ENCODE peak calls at places on chromosomes 4 and X, in four cellular contexts. I is WERI-Rb-1, K is AG09319, N is dorsolateral prefrontal cortex. F is an unnamed sample.
A peak's percentile ranks its signal among the peaks of the same experiment; 100 is the strongest.

GRCh38 chrX:138771042-138771441 is 59.5 kb upstream of the FGF13 start:
- DNase-seq in I (no peak), K (no peak), N (no peak), F (no peak)

GRCh38 chr4:31089815-31090214 is 369.6 kb downstream of the PCDH7 start:
- DNase-seq in I (no peak), K (no peak), N (no peak), F (no peak)

GRCh38 chr4:184099541-184099966 is 118.1 kb downstream of the ENPP6 start:
- DNase-seq in I (peak; percentile 56), K (no peak), N (peak; percentile 68), F (no peak)

GRCh38 chr4:21046121-21046520 is 345.9 kb downstream of the PACRGL start:
- DNase-seq in I (no peak), K (no peak), N (no peak), F (no peak)

GRCh38 chr4:176469546-176469945 is 149.8 kb downstream of the SPCS3 start:
- DNase-seq in I (no peak), K (no peak), N (no peak), F (no peak)

GRCh38 chrX:132041016-132041415 is 17.9 kb downstream of the STK26 start:
- DNase-seq in I (no peak), K (no peak), N (no peak), F (no peak)

GRCh38 chrX:105307762-105308161 is 87.3 kb upstream of the TEX13A start:
- DNase-seq in I (no peak), K (no peak), N (no peak), F (no peak)

GRCh38 chr4:101348367-101348827 is 1.1 kb upstream of the PPP3CA start:
- DNase-seq in I (no peak), K (no peak), N (peak; percentile 43), F (peak; percentile 84)

GRCh38 chr4:1315838-1316536 is 26.3 kb downstream of the MAEA start:
- DNase-seq in I (no peak), K (no peak), N (no peak), F (no peak)

GRCh38 chrX:38206542-38206941 is 14.1 kb downstream of the SRPX start:
- DNase-seq in I (no peak), K (no peak), N (no peak), F (no peak)

GRCh38 chr4:185700048-185700447 is 111.9 kb downstream of the SORBS2 start:
- DNase-seq in I (no peak), K (no peak), N (no peak), F (no peak)

GRCh38 chr4:111510535-111510934 is 634.7 kb upstream of the FAM241A start:
- DNase-seq in I (no peak), K (no peak), N (no peak), F (no peak)

GRCh38 chr4:89837385-89837995 is 529 bp upstream of the SNCA start:
- DNase-seq in I (peak; percentile 65), K (no peak), N (peak; percentile 32), F (no peak)

GRCh38 chrX:103919336-103919682 is 43.1 kb upstream of the TMSB15B start:
- DNase-seq in I (peak; percentile 28), K (no peak), N (no peak), F (no peak)

DNA sequence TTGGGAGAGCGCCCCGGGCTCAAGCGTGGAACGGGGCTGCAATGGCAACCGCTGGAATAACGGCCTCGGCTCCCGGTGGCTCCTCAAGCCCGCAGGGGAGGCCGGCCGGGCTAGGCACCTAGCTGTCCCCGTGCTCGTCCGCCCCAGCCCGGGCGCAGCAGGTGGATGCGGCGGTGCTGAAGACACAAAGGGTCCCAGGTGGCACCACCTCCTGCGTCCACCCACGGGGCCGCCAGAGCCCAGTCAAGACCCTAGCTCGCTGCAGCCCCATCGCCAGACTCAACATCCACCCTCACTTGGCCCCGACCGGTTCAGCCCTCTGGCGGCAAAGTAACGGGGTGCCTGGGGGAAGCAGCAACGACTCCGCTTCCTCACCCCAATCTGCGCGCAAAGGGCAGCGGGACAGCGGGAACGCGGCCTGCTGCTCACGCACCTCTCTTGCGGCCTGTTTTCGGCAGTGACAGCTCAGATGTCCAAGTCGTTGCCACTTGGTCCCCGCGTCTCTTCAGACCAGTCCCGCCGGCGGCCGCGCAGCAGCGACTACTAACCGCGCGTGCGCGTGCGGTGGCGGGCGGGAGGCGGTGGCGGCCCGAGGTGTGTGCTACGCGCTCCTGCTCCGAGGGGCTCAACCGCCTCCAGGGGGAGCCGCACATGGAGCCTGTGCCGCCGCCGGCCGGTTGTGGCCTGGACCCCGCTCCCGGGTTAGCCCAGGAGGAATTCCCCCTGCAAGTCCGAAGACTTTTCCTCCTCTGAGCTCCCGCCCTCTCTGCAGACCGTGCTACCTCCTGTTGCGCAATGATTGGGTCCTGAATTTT is at the start of gene CLGN:
- DNase-seq in I (peak; percentile 96), K (no peak), N (peak; percentile 54), F (peak; percentile 88)
- TF ChIP-seq CTCF in I (peak; percentile 78), K (peak; percentile 39), N (peak; percentile 26), F (peak; percentile 57)

DNA sequence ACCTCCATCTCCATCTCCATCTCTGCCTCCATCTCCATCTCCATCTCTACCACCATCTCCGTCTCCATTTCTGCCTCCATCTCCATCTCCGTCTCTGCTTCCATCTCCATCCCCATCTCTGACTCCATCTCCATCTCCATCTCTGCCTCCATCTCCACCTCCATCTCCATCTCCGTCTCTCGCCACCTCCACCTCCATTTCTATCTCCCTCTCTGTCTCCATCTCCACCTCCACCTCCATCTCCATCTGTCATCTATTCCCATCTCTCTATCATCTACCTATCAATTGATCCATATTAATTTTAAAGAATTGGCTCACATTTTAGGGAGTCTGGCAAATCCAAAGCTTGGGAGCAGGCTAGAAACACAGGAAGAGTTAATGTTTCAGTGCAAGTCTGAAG is 39.6 kb upstream of the CHRNA9 start:
- DNase-seq in I (no peak), K (no peak), N (no peak), F (no peak)
- TF ChIP-seq CTCF in I (no peak), K (no peak), N (no peak), F (no peak)

GRCh38 chr4:2958446-2958845 is 4.8 kb downstream of the NOP14 start:
- DNase-seq in I (no peak), K (no peak), N (no peak), F (no peak)

GRCh38 chr4:2953496-2953895 is 9.7 kb downstream of the NOP14 start:
- DNase-seq in I (no peak), K (no peak), N (no peak), F (no peak)

GRCh38 chr4:2950221-2950989 is 12.8 kb downstream of the NOP14 start:
- DNase-seq in I (no peak), K (no peak), N (no peak), F (no peak)

GRCh38 chr4:2949782-2950125 is 13.5 kb downstream of the NOP14 start:
- DNase-seq in I (no peak), K (no peak), N (no peak), F (no peak)

GRCh38 chr4:2954358-2955185 is 8.6 kb downstream of the NOP14 start:
- DNase-seq in I (peak; percentile 74), K (no peak), N (no peak), F (no peak)
- TF ChIP-seq CTCF in I (peak; percentile 71), K (no peak), N (no peak), F (peak; percentile 15)

DNA sequence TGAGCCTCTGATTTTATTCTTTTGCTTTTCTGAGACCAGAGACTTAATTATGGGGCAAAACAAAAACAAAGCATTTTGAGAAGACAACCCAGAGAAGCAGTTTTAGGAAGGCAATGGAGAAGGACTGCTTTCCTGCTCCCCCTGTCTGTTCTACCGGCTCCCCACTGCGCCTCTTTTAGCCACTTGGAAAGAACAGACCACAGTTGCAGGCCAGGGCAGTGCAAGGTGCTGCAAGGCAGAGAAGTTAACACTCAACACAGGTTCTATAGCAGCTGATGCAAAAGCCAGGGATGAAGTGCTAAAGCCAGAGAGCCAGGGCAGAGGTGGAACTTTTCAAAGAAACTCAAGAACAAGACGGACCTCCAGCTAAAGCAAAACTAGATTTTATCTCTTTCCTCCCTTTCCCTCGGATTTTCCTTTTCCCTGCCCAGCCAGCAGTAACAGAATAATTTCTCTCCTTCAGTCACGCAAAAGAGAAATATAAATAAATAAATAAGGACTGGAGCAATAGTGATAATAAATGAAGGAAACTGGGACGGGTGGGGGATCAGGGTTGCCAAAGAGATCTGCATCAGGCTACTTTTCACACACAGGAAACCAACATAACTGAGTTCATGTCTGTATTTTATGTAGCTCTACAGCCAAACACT is 10.4 kb downstream of the SH3RF1 start:
- DNase-seq in I (no peak), K (no peak), N (no peak), F (no peak)
- TF ChIP-seq CTCF in I (no peak), K (no peak), N (no peak), F (no peak)

GRCh38 chrX:109393859-109394258 is 88.0 kb downstream of the GUCY2F start:
- DNase-seq in I (no peak), K (no peak), N (no peak), F (no peak)
- TF ChIP-seq CTCF in I (no peak), K (no peak), N (no peak), F (peak; percentile 20)

GRCh38 chrX:102067966-102068723 is 57.3 kb upstream of the TCEAL2 start:
- DNase-seq in I (no peak), K (no peak), N (no peak), F (no peak)
- TF ChIP-seq CTCF in I (peak; percentile 45), K (peak; percentile 56), N (peak; percentile 66), F (peak; percentile 60)

GRCh38 chr4:98314791-98315565 is 53.8 kb downstream of the RAP1GDS1 start:
- DNase-seq in I (no peak), K (no peak), N (no peak), F (no peak)

GRCh38 chr4:98318521-98318920 is 57.3 kb downstream of the RAP1GDS1 start:
- DNase-seq in I (no peak), K (no peak), N (no peak), F (no peak)

GRCh38 chr4:98319021-98319420 is 57.8 kb downstream of the RAP1GDS1 start:
- DNase-seq in I (no peak), K (no peak), N (no peak), F (no peak)
- TF ChIP-seq CTCF in I (no peak), K (no peak), N (no peak), F (no peak)

DNA sequence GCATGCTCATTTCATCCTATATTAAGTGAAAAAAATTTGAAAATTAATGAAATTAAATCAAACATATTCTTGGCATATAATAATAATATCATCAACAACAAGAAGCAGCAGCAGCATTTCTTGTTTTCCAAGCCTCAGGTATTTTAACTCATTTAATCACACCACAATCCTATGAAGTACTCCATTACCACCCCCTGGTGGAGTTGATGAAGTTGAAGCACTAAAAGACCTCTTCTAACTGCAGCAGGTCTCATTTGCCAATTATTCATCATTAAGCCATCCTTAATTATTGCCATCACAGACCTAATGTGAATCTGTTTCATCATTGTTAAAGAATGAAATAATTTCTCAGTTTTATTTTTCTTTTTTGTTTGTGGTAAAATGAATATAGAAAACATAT is 801.4 kb upstream of the GRID2 start:
- DNase-seq in I (peak; percentile 24), K (no peak), N (no peak), F (no peak)
- TF ChIP-seq CTCF in I (peak; percentile 51), K (no peak), N (no peak), F (peak; percentile 8)

GRCh38 chr4:91631335-91631734 is 672.4 kb upstream of the GRID2 start:
- DNase-seq in I (no peak), K (no peak), N (no peak), F (no peak)

GRCh38 chr4:91630764-91631163 is 673.0 kb upstream of the GRID2 start:
- DNase-seq in I (no peak), K (no peak), N (no peak), F (no peak)

DNA sequence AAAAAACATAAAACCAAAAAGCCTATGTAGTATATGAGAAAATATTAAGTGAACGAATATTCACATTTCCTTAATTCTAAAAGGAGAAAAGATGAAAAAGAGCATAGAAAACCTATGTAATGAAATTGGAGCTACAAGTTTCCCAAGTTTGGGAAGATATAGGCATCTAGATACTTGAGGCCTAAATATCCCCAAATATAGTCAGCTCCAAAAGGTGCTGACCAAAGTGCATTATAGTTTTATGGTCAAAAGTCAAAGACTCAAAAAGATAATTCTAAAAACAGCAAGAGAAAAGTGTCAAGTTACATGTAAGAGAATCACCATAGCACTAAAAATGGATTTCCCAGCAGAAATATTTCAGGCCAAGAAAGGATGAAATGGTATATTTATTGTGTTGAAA is 673.7 kb upstream of the GRID2 start:
- DNase-seq in I (no peak), K (no peak), N (no peak), F (no peak)
- TF ChIP-seq CTCF in I (no peak), K (no peak), N (no peak), F (no peak)

F was measured in osteocyte.